ENCODE peak calls at places on chromosomes 16 and 17, in ten cellular contexts. One of them, this sample, is unnamed.

GRCh38 chr17:64411999-64412771 is 21.5 kb upstream of the PECAM1 start:
- DNase-seq in RWPE1: no peak
- DNase-seq in NCI-H146: peak; percentile 73
- DNase-seq in posterior cingulate gyrus: peak; percentile 47
- DNase-seq in stomach: no peak
- DNase-seq in naive thymus-derived CD8-positive, alpha-beta T cell: no peak
- DNase-seq in T-helper 9 cell: no peak
- DNase-seq in T-helper 1 cell: no peak
- DNase-seq in hypothalamus: no peak
- DNase-seq in activated CD4-positive, alpha-beta T cell treated with anti-CD3 and anti-CD28 coated beads, Interleukin-2, amount 50 U/mL, for 24 hours: no peak
- DNase-seq in this sample: peak; percentile 70

GRCh38 chr17:40978752-40979151 is 5.4 kb downstream of the KRT40 start:
- DNase-seq in T-helper 9 cell: no peak
- DNase-seq in naive thymus-derived CD8-positive, alpha-beta T cell: no peak
- DNase-seq in hypothalamus: no peak
- DNase-seq in T-helper 1 cell: no peak
- DNase-seq in posterior cingulate gyrus: no peak
- DNase-seq in NCI-H146: no peak
- DNase-seq in activated CD4-positive, alpha-beta T cell treated with anti-CD3 and anti-CD28 coated beads, Interleukin-2, amount 50 U/mL, for 24 hours: no peak
- DNase-seq in RWPE1: no peak
- DNase-seq in stomach: no peak
- DNase-seq in this sample: no peak

GRCh38 chr16:80993293-80993691 is 13.4 kb downstream of the CMC2 start:
- DNase-seq in posterior cingulate gyrus: no peak
- DNase-seq in activated CD4-positive, alpha-beta T cell treated with anti-CD3 and anti-CD28 coated beads, Interleukin-2, amount 50 U/mL, for 24 hours: no peak
- DNase-seq in T-helper 9 cell: no peak
- DNase-seq in hypothalamus: no peak
- DNase-seq in NCI-H146: no peak
- DNase-seq in stomach: peak; percentile 47
- DNase-seq in RWPE1: peak; percentile 58
- DNase-seq in naive thymus-derived CD8-positive, alpha-beta T cell: no peak
- DNase-seq in T-helper 1 cell: no peak
- DNase-seq in this sample: no peak

GRCh38 chr17:77320501-77321256 is 179.9 kb downstream of the SEC14L1 start:
- DNase-seq in naive thymus-derived CD8-positive, alpha-beta T cell: no peak
- DNase-seq in NCI-H146: no peak
- DNase-seq in stomach: no peak
- DNase-seq in hypothalamus: no peak
- DNase-seq in RWPE1: no peak
- DNase-seq in posterior cingulate gyrus: peak; percentile 63
- DNase-seq in T-helper 1 cell: no peak
- DNase-seq in activated CD4-positive, alpha-beta T cell treated with anti-CD3 and anti-CD28 coated beads, Interleukin-2, amount 50 U/mL, for 24 hours: no peak
- DNase-seq in T-helper 9 cell: no peak
- DNase-seq in this sample: peak; percentile 74

GRCh38 chr16:83915491-83915890 is 16.6 kb downstream of the MLYCD start:
- DNase-seq in T-helper 1 cell: no peak
- DNase-seq in T-helper 9 cell: no peak
- DNase-seq in posterior cingulate gyrus: no peak
- DNase-seq in stomach: no peak
- DNase-seq in activated CD4-positive, alpha-beta T cell treated with anti-CD3 and anti-CD28 coated beads, Interleukin-2, amount 50 U/mL, for 24 hours: no peak
- DNase-seq in hypothalamus: no peak
- DNase-seq in NCI-H146: no peak
- DNase-seq in naive thymus-derived CD8-positive, alpha-beta T cell: no peak
- DNase-seq in RWPE1: no peak
- DNase-seq in this sample: no peak

GRCh38 chr16:57185446-57185944 is 344 bp downstream of the PSME3IP1 start:
- DNase-seq in posterior cingulate gyrus: peak; percentile 46
- DNase-seq in NCI-H146: peak; percentile 51
- DNase-seq in RWPE1: peak; percentile 60
- DNase-seq in activated CD4-positive, alpha-beta T cell treated with anti-CD3 and anti-CD28 coated beads, Interleukin-2, amount 50 U/mL, for 24 hours: no peak
- DNase-seq in naive thymus-derived CD8-positive, alpha-beta T cell: no peak
- DNase-seq in hypothalamus: peak; percentile 42
- DNase-seq in T-helper 9 cell: no peak
- DNase-seq in stomach: peak; percentile 53
- DNase-seq in T-helper 1 cell: no peak
- DNase-seq in this sample: no peak

GRCh38 chr16:19245326-19245925 is 40.1 kb upstream of the CLEC19A start:
- DNase-seq in NCI-H146: peak; percentile 99
- DNase-seq in stomach: peak; percentile 50
- DNase-seq in activated CD4-positive, alpha-beta T cell treated with anti-CD3 and anti-CD28 coated beads, Interleukin-2, amount 50 U/mL, for 24 hours: no peak
- DNase-seq in posterior cingulate gyrus: no peak
- DNase-seq in naive thymus-derived CD8-positive, alpha-beta T cell: no peak
- DNase-seq in RWPE1: no peak
- DNase-seq in T-helper 1 cell: no peak
- DNase-seq in T-helper 9 cell: no peak
- DNase-seq in hypothalamus: no peak
- DNase-seq in this sample: no peak

GRCh38 chr17:64095144-64095882 is 34.6 kb downstream of the ERN1 start:
- DNase-seq in hypothalamus: no peak
- DNase-seq in activated CD4-positive, alpha-beta T cell treated with anti-CD3 and anti-CD28 coated beads, Interleukin-2, amount 50 U/mL, for 24 hours: no peak
- DNase-seq in NCI-H146: peak; percentile 91
- DNase-seq in RWPE1: peak; percentile 62
- DNase-seq in posterior cingulate gyrus: no peak
- DNase-seq in naive thymus-derived CD8-positive, alpha-beta T cell: no peak
- DNase-seq in T-helper 9 cell: no peak
- DNase-seq in T-helper 1 cell: no peak
- DNase-seq in stomach: peak; percentile 40
- DNase-seq in this sample: no peak

GRCh38 chr17:37884516-37884915 is 39.7 kb upstream of the TBC1D3K start:
- DNase-seq in RWPE1: no peak
- DNase-seq in NCI-H146: no peak
- DNase-seq in T-helper 1 cell: no peak
- DNase-seq in activated CD4-positive, alpha-beta T cell treated with anti-CD3 and anti-CD28 coated beads, Interleukin-2, amount 50 U/mL, for 24 hours: no peak
- DNase-seq in hypothalamus: no peak
- DNase-seq in stomach: no peak
- DNase-seq in posterior cingulate gyrus: no peak
- DNase-seq in T-helper 9 cell: no peak
- DNase-seq in naive thymus-derived CD8-positive, alpha-beta T cell: no peak
- DNase-seq in this sample: no peak

GRCh38 chr16:5644132-5644531 is 546.5 kb upstream of the EEF2KMT start:
- DNase-seq in posterior cingulate gyrus: no peak
- DNase-seq in RWPE1: no peak
- DNase-seq in hypothalamus: no peak
- DNase-seq in T-helper 9 cell: no peak
- DNase-seq in T-helper 1 cell: no peak
- DNase-seq in naive thymus-derived CD8-positive, alpha-beta T cell: no peak
- DNase-seq in stomach: no peak
- DNase-seq in NCI-H146: no peak
- DNase-seq in activated CD4-positive, alpha-beta T cell treated with anti-CD3 and anti-CD28 coated beads, Interleukin-2, amount 50 U/mL, for 24 hours: no peak
- DNase-seq in this sample: no peak

GRCh38 chr16:405548-406506 is 4.1 kb downstream of the DECR2 start:
- DNase-seq in activated CD4-positive, alpha-beta T cell treated with anti-CD3 and anti-CD28 coated beads, Interleukin-2, amount 50 U/mL, for 24 hours: no peak
- DNase-seq in RWPE1: no peak
- DNase-seq in naive thymus-derived CD8-positive, alpha-beta T cell: no peak
- DNase-seq in hypothalamus: no peak
- DNase-seq in posterior cingulate gyrus: no peak
- DNase-seq in T-helper 9 cell: no peak
- DNase-seq in NCI-H146: no peak
- DNase-seq in stomach: no peak
- DNase-seq in T-helper 1 cell: no peak
- DNase-seq in this sample: no peak

GRCh38 chr17:2263183-2263954 is 40.2 kb downstream of the SMG6 start:
- DNase-seq in T-helper 9 cell: no peak
- DNase-seq in naive thymus-derived CD8-positive, alpha-beta T cell: peak; percentile 64
- DNase-seq in stomach: no peak
- DNase-seq in activated CD4-positive, alpha-beta T cell treated with anti-CD3 and anti-CD28 coated beads, Interleukin-2, amount 50 U/mL, for 24 hours: no peak
- DNase-seq in posterior cingulate gyrus: no peak
- DNase-seq in RWPE1: no peak
- DNase-seq in T-helper 1 cell: no peak
- DNase-seq in hypothalamus: no peak
- DNase-seq in NCI-H146: no peak
- DNase-seq in this sample: no peak

GRCh38 chr17:39750131-39751015 is 12.6 kb downstream of the GRB7 start:
- DNase-seq in NCI-H146: no peak
- DNase-seq in RWPE1: peak; percentile 36
- DNase-seq in stomach: no peak
- DNase-seq in naive thymus-derived CD8-positive, alpha-beta T cell: no peak
- DNase-seq in hypothalamus: no peak
- DNase-seq in T-helper 1 cell: no peak
- DNase-seq in activated CD4-positive, alpha-beta T cell treated with anti-CD3 and anti-CD28 coated beads, Interleukin-2, amount 50 U/mL, for 24 hours: no peak
- DNase-seq in posterior cingulate gyrus: no peak
- DNase-seq in T-helper 9 cell: no peak
- DNase-seq in this sample: no peak

GRCh38 chr16:9484901-9485300 is 393.5 kb downstream of the HAPSTR1 start:
- DNase-seq in posterior cingulate gyrus: no peak
- DNase-seq in T-helper 1 cell: no peak
- DNase-seq in NCI-H146: no peak
- DNase-seq in activated CD4-positive, alpha-beta T cell treated with anti-CD3 and anti-CD28 coated beads, Interleukin-2, amount 50 U/mL, for 24 hours: no peak
- DNase-seq in T-helper 9 cell: no peak
- DNase-seq in RWPE1: no peak
- DNase-seq in stomach: no peak
- DNase-seq in naive thymus-derived CD8-positive, alpha-beta T cell: no peak
- DNase-seq in hypothalamus: no peak
- DNase-seq in this sample: no peak

GRCh38 chr17:79020631-79021301 is 3.2 kb upstream of the C1QTNF1 start:
- DNase-seq in RWPE1: no peak
- DNase-seq in NCI-H146: no peak
- DNase-seq in naive thymus-derived CD8-positive, alpha-beta T cell: no peak
- DNase-seq in posterior cingulate gyrus: no peak
- DNase-seq in T-helper 9 cell: no peak
- DNase-seq in hypothalamus: no peak
- DNase-seq in T-helper 1 cell: no peak
- DNase-seq in activated CD4-positive, alpha-beta T cell treated with anti-CD3 and anti-CD28 coated beads, Interleukin-2, amount 50 U/mL, for 24 hours: no peak
- DNase-seq in stomach: no peak
- DNase-seq in this sample: no peak

GRCh38 chr17:73292031-73292531 is 19.7 kb downstream of the CDC42EP4 start:
- DNase-seq in T-helper 9 cell: no peak
- DNase-seq in hypothalamus: peak; percentile 30
- DNase-seq in activated CD4-positive, alpha-beta T cell treated with anti-CD3 and anti-CD28 coated beads, Interleukin-2, amount 50 U/mL, for 24 hours: no peak
- DNase-seq in stomach: peak; percentile 68
- DNase-seq in posterior cingulate gyrus: peak; percentile 65
- DNase-seq in NCI-H146: no peak
- DNase-seq in naive thymus-derived CD8-positive, alpha-beta T cell: no peak
- DNase-seq in RWPE1: no peak
- DNase-seq in T-helper 1 cell: no peak
- DNase-seq in this sample: no peak

GRCh38 chr16:28091706-28092105 is 28.2 kb upstream of the GSG1L start:
- DNase-seq in naive thymus-derived CD8-positive, alpha-beta T cell: no peak
- DNase-seq in posterior cingulate gyrus: no peak
- DNase-seq in hypothalamus: no peak
- DNase-seq in activated CD4-positive, alpha-beta T cell treated with anti-CD3 and anti-CD28 coated beads, Interleukin-2, amount 50 U/mL, for 24 hours: no peak
- DNase-seq in RWPE1: no peak
- DNase-seq in stomach: no peak
- DNase-seq in T-helper 9 cell: no peak
- DNase-seq in NCI-H146: no peak
- DNase-seq in T-helper 1 cell: no peak
- DNase-seq in this sample: no peak

GRCh38 chr17:75088465-75088895 is 726 bp downstream of the SLC16A5 start:
- DNase-seq in posterior cingulate gyrus: no peak
- DNase-seq in NCI-H146: no peak
- DNase-seq in T-helper 9 cell: no peak
- DNase-seq in hypothalamus: no peak
- DNase-seq in stomach: no peak
- DNase-seq in naive thymus-derived CD8-positive, alpha-beta T cell: no peak
- DNase-seq in RWPE1: no peak
- DNase-seq in activated CD4-positive, alpha-beta T cell treated with anti-CD3 and anti-CD28 coated beads, Interleukin-2, amount 50 U/mL, for 24 hours: no peak
- DNase-seq in T-helper 1 cell: no peak
- DNase-seq in this sample: no peak

GRCh38 chr17:42289863-42290165 is 1.5 kb downstream of the STAT5A start:
- DNase-seq in T-helper 9 cell: peak; percentile 27
- DNase-seq in activated CD4-positive, alpha-beta T cell treated with anti-CD3 and anti-CD28 coated beads, Interleukin-2, amount 50 U/mL, for 24 hours: no peak
- DNase-seq in posterior cingulate gyrus: no peak
- DNase-seq in T-helper 1 cell: no peak
- DNase-seq in hypothalamus: no peak
- DNase-seq in RWPE1: no peak
- DNase-seq in stomach: no peak
- DNase-seq in naive thymus-derived CD8-positive, alpha-beta T cell: peak; percentile 34
- DNase-seq in NCI-H146: no peak
- DNase-seq in this sample: no peak

GRCh38 chr17:600576-601301 is 113.9 kb downstream of the VPS53 start:
- DNase-seq in NCI-H146: no peak
- DNase-seq in hypothalamus: no peak
- DNase-seq in RWPE1: no peak
- DNase-seq in T-helper 9 cell: no peak
- DNase-seq in naive thymus-derived CD8-positive, alpha-beta T cell: no peak
- DNase-seq in posterior cingulate gyrus: no peak
- DNase-seq in activated CD4-positive, alpha-beta T cell treated with anti-CD3 and anti-CD28 coated beads, Interleukin-2, amount 50 U/mL, for 24 hours: no peak
- DNase-seq in stomach: no peak
- DNase-seq in T-helper 1 cell: no peak
- DNase-seq in this sample: no peak

GRCh38 chr17:31202968-31203367 is 94.1 kb downstream of the OMG start:
- DNase-seq in hypothalamus: no peak
- DNase-seq in T-helper 9 cell: no peak
- DNase-seq in posterior cingulate gyrus: no peak
- DNase-seq in NCI-H146: no peak
- DNase-seq in RWPE1: no peak
- DNase-seq in T-helper 1 cell: no peak
- DNase-seq in activated CD4-positive, alpha-beta T cell treated with anti-CD3 and anti-CD28 coated beads, Interleukin-2, amount 50 U/mL, for 24 hours: no peak
- DNase-seq in naive thymus-derived CD8-positive, alpha-beta T cell: no peak
- DNase-seq in stomach: no peak
- DNase-seq in this sample: no peak

GRCh38 chr16:15757630-15758251 is 99.1 kb downstream of the MYH11 start:
- DNase-seq in naive thymus-derived CD8-positive, alpha-beta T cell: peak; percentile 22
- DNase-seq in posterior cingulate gyrus: no peak
- DNase-seq in T-helper 1 cell: no peak
- DNase-seq in RWPE1: no peak
- DNase-seq in hypothalamus: no peak
- DNase-seq in NCI-H146: no peak
- DNase-seq in activated CD4-positive, alpha-beta T cell treated with anti-CD3 and anti-CD28 coated beads, Interleukin-2, amount 50 U/mL, for 24 hours: no peak
- DNase-seq in T-helper 9 cell: no peak
- DNase-seq in stomach: no peak
- DNase-seq in this sample: no peak

GRCh38 chr17:78665952-78666920 is 89.0 kb upstream of the DNAH17 start:
- DNase-seq in activated CD4-positive, alpha-beta T cell treated with anti-CD3 and anti-CD28 coated beads, Interleukin-2, amount 50 U/mL, for 24 hours: no peak
- DNase-seq in T-helper 1 cell: peak; percentile 72
- DNase-seq in hypothalamus: no peak
- DNase-seq in posterior cingulate gyrus: no peak
- DNase-seq in T-helper 9 cell: peak; percentile 50
- DNase-seq in RWPE1: no peak
- DNase-seq in NCI-H146: no peak
- DNase-seq in stomach: no peak
- DNase-seq in naive thymus-derived CD8-positive, alpha-beta T cell: peak; percentile 59
- DNase-seq in this sample: peak; percentile 12

This sample was measured in naive B cell.